ENCODE peak calls at places on chromosome 21, in four cellular contexts. R is fibroblast of lung, O is brain microvascular endothelial cell, P is foreskin fibroblast. E is an unnamed sample.

GRCh38 chr21:42572906-42573495 is 59.3 kb downstream of the SLC37A1 start:
- DNase-seq in R (no peak), O (no peak), P (no peak), E (no peak)

GRCh38 chr21:19123525-19123924 is 719.9 kb upstream of the TMPRSS15 start:
- DNase-seq in R (no peak), O (no peak), P (no peak), E (no peak)

GRCh38 chr21:43803558-43804300 is 14.4 kb downstream of the RRP1 start:
- DNase-seq in R (no peak), O (no peak), P (no peak), E (no peak)

GRCh38 chr21:41955516-41955915 is 1.7 kb upstream of the C2CD2 start:
- DNase-seq in R (no peak), O (no peak), P (no peak), E (no peak)

GRCh38 chr21:26405071-26405470 is 168.0 kb downstream of the CYYR1 start:
- DNase-seq in R (peak), O (peak), P (no peak), E (peak)

GRCh38 chr21:8991968-8992621 is 1529.3 kb upstream of the TPTE start:
- DNase-seq in R (no peak), O (no peak), P (no peak), E (no peak)

GRCh38 chr21:31553926-31554325 is 105.6 kb upstream of the SOD1 start:
- DNase-seq in R (no peak), O (no peak), P (no peak), E (no peak)

GRCh38 chr21:43341349-43342163 is 85.4 kb downstream of the SIK1 start:
- DNase-seq in R (peak), O (peak), P (no peak), E (no peak)

GRCh38 chr21:15754640-15755039 is 24.9 kb downstream of the USP25 start:
- DNase-seq in R (peak), O (no peak), P (no peak), E (peak)

GRCh38 chr21:41868062-41868710 is 11.0 kb downstream of the PRDM15 start:
- DNase-seq in R (no peak), O (no peak), P (peak), E (peak)

GRCh38 chr21:27581168-27581567 is 614.3 kb upstream of the ADAMTS5 start:
- DNase-seq in R (no peak), O (no peak), P (peak), E (peak)

GRCh38 chr21:14762734-14763694 is 216.9 kb upstream of the SAMSN1 start:
- DNase-seq in R (no peak), O (no peak), P (no peak), E (no peak)

GRCh38 chr21:41973861-41974751 is 20.3 kb upstream of the C2CD2 start:
- DNase-seq in R (no peak), O (no peak), P (no peak), E (no peak)

GRCh38 chr21:43369124-43369523 is 57.8 kb downstream of the SIK1 start:
- DNase-seq in R (no peak), O (peak), P (peak), E (peak)

GRCh38 chr21:43025636-43026180 is 49.9 kb downstream of the CBS start:
- DNase-seq in R (peak), O (peak), P (peak), E (peak)

GRCh38 chr21:31265293-31265692 is 78.8 kb downstream of the TIAM1 start:
- DNase-seq in R (no peak), O (no peak), P (no peak), E (no peak)

GRCh38 chr21:27104749-27105439 is 138.0 kb upstream of the ADAMTS5 start:
- DNase-seq in R (peak), O (peak), P (peak), E (peak)

GRCh38 chr21:38439336-38439900 is 58.9 kb downstream of the ERG start:
- DNase-seq in R (no peak), O (no peak), P (no peak), E (peak)

DNA sequence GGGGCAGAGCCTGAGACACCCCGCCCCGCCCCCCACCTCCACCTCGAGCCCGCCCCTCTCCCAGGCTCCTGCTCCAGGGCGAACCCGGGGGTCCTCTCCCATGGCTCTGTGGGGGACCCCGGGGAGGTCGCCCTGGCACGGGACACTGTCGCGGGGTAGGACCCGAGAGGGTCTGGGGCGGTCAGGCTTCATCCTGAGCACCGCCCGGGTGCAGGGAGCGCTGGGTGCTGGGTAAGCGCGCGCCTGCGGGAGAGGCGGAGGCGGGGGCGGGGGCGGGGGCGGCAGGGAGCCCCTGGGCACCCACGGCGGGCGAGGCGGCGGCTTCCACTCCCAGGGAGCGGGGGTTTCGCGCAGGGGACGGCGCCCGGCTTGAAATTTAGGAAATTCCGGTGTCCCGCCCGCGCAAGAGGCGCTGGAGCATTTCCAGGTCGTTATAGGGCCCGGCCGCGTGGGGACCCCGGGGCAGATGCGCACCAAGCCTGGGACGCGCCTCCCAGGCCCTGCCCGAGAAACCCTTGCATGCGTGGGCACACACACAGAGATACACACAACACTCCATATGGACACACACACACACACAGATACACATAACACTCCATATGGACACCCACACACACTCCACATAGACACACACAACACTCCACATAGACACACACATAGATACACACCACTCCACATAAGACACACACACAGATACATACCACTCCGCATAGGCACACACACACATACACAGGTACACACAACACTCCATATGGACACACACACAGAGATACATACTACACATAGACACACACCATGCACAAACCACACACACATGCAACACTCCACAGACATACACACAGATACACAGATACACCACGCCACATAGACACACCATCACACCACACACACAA is 48.7 kb upstream of the SLC19A1 start:
- DNase-seq in R (no peak), O (no peak), P (no peak), E (no peak)
- H3K4me3 ChIP-seq in R (no peak), O (peak), P (no peak), E (no peak)

GRCh38 chr21:39669485-39669884 is 56.7 kb downstream of the B3GALT5 start:
- DNase-seq in R (no peak), O (no peak), P (no peak), E (no peak)
- TF ChIP-seq CTCF in R (no peak), O (peak), P (no peak), E (no peak)

GRCh38 chr21:35400233-35400939 is 351.3 kb upstream of the RUNX1 start:
- DNase-seq in R (peak), O (peak), P (peak), E (peak)

GRCh38 chr21:35399706-35400105 is 350.6 kb upstream of the RUNX1 start:
- DNase-seq in R (no peak), O (no peak), P (no peak), E (no peak)

GRCh38 chr21:35398366-35398982 is 349.4 kb upstream of the RUNX1 start:
- DNase-seq in R (peak), O (no peak), P (no peak), E (no peak)

GRCh38 chr21:35396655-35397054 is 347.6 kb upstream of the RUNX1 start:
- DNase-seq in R (no peak), O (no peak), P (no peak), E (no peak)

DNA sequence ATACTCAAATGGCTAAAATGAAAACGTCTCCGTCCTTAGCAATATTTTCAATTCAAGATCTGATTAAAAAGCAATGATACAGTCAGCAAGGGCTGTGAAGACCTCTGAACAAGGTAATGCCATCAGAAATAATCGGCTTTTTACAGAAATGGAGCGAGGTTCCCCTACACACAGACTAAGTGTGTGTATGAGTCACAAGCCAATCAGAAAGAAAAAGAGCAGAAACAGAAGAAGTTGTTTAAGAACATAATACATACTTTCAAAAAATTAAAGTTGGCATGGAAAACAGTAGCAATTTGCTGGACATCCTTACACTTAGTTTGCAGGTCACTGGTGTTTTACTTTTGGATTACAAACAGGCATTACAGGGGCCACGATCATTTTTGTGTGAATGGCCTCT is 349.9 kb upstream of the RUNX1 start:
- DNase-seq in R (no peak), O (no peak), P (no peak), E (no peak)
- H3K4me3 ChIP-seq in R (no peak), O (no peak), P (no peak), E (no peak)

GRCh38 chr21:33852495-33852894 is 63.1 kb downstream of the ATP5PO start:
- DNase-seq in R (no peak), O (no peak), P (no peak), E (no peak)

GRCh38 chr21:33856893-33857527 is 58.6 kb downstream of the ATP5PO start:
- DNase-seq in R (no peak), O (no peak), P (peak), E (peak)

GRCh38 chr21:33857846-33858671 is 57.5 kb downstream of the ATP5PO start:
- DNase-seq in R (no peak), O (no peak), P (no peak), E (no peak)

GRCh38 chr21:33854604-33855003 is 61.0 kb downstream of the ATP5PO start:
- DNase-seq in R (no peak), O (no peak), P (no peak), E (no peak)

DNA sequence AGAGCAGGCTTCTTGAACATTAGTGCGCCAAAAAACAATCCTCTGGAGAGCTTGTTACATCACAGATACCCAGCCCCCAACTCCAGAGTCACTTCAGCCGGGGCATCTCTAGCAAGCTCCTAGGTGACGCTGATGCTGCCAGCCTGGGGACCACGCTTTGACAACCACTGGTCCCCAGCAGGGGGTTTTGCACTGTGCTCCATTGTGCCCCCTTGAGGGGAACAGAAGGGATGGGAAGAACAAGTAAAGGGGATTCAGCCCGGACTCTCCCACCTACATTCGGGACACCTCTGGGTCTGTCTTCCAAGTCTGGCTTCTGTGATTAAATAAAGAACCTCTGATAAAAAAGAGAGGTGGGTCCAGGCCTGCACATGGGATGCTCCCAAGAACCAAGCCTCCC is 60.4 kb downstream of the ATP5PO start:
- DNase-seq in R (no peak), O (no peak), P (no peak), E (no peak)
- TF ChIP-seq CTCF in R (no peak), O (peak), P (no peak), E (no peak)

DNA sequence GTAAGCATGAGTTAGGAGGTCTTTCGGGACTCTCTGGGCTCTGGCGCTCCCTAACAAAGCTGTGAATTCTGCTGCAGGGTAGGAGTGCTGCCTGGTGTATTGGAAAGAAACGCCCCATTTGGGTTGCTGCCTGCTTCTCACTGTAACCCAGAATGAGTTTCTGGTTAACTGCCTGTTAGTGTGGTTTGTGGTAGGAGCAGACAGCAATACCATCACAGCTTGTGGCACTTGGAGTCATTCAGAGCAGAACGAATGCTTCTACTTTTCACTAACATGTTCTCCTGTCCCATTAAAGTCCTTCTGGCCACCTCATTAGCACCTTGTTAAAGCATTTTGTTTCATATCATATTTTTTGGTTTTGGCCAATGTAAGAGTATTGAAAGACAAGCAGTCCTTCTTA is 18.1 kb downstream of the MAP3K7CL start:
- DNase-seq in R (peak), O (no peak), P (peak), E (peak)
- H3K4me3 ChIP-seq in R (no peak), O (no peak), P (no peak), E (no peak)

DNA sequence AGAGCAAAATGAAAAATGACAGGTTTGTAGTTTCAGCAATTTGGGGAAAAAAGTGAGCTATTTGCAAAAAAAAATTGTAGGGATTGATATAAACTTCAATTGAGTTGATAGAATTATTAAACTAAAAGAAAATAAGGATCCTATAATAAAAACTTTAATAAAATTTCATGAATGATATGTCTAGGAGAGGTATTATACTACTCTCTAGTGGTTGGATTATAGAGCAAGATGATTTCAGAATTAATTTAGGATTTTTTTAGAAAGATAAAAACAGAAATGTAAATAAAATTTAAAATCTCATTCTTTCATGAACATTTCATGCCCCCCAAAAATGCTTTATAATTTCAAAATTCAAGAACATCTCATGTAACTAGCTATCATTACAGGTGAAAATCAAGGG is 430.4 kb downstream of the DSCAM start:
- DNase-seq in R (no peak), O (no peak), P (no peak), E (no peak)
- TF ChIP-seq CTCF in R (no peak), O (no peak), P (no peak), E (no peak)

GRCh38 chr21:44924611-44925010 is 3.9 kb upstream of the ITGB2 start:
- DNase-seq in R (no peak), O (no peak), P (no peak), E (no peak)
- H3K4me3 ChIP-seq in R (no peak), O (no peak), P (no peak), E (no peak)

DNA sequence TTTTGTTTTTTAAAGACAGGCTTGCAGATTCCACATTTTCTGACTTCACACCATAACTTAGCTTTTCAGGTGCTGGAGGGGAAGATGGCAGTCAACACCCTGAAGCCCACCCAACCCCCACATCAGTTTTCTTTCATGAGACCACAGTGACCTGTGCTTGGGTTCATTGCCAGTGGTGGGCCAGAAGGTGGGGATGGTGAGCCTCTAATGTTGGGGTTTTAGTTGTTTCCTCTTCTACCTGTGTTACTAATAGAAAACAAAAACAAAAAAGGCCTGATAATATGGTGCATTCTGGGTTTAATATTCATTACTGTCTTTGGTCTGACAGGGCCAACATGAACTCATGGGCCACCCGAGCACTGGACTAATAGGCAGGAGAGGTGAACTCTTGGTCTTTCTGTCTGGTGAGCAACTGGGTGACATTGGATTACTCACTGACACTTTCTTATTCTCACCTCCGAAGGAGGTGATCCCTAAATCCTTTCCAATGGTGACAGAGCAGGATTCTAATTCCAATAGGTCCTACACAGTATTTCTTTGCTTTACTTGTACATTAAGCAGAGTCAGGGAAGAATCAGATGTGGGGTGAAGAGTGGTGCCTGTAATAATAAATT is 132.8 kb downstream of the CLIC6 start:
- DNase-seq in R (peak), O (no peak), P (no peak), E (no peak)
- TF ChIP-seq CTCF in R (peak), O (peak), P (peak), E (peak)